ENCODE peak calls at places on chromosomes 1 and 21, in seven cellular contexts. One of them, this sample, is unnamed.

GRCh38 chr21:38165466-38166213 is 91.2 kb upstream of the KCNJ15 start:
- DNase-seq in activated T-cell treated with anti-CD3 and anti-CD28 coated beads, Interleukin-2, amount 50 U/mL, for 72 hours: no peak
- DNase-seq in endothelial cell: no peak
- DNase-seq in left cardiac atrium: no peak
- DNase-seq in CD8-positive, alpha-beta memory T cell: no peak
- DNase-seq in WTC11: no peak
- DNase-seq in AG09319: no peak
- DNase-seq in this sample: peak; percentile 17

GRCh38 chr1:201984446-201984845 is 2.0 kb downstream of the RNPEP start:
- DNase-seq in left cardiac atrium: no peak
- DNase-seq in AG09319: no peak
- DNase-seq in WTC11: no peak
- DNase-seq in CD8-positive, alpha-beta memory T cell: no peak
- DNase-seq in activated T-cell treated with anti-CD3 and anti-CD28 coated beads, Interleukin-2, amount 50 U/mL, for 72 hours: no peak
- DNase-seq in endothelial cell: no peak
- DNase-seq in this sample: no peak

GRCh38 chr1:30882678-30883388 is 25.7 kb downstream of the SDC3 start:
- DNase-seq in left cardiac atrium: no peak
- DNase-seq in AG09319: no peak
- DNase-seq in CD8-positive, alpha-beta memory T cell: no peak
- DNase-seq in endothelial cell: no peak
- DNase-seq in WTC11: no peak
- DNase-seq in activated T-cell treated with anti-CD3 and anti-CD28 coated beads, Interleukin-2, amount 50 U/mL, for 72 hours: no peak
- DNase-seq in this sample: no peak

GRCh38 chr1:163410073-163410522 is 88.3 kb downstream of the NUF2 start:
- DNase-seq in AG09319: no peak
- DNase-seq in activated T-cell treated with anti-CD3 and anti-CD28 coated beads, Interleukin-2, amount 50 U/mL, for 72 hours: peak; percentile 28
- DNase-seq in WTC11: peak; percentile 79
- DNase-seq in endothelial cell: peak; percentile 68
- DNase-seq in left cardiac atrium: no peak
- DNase-seq in CD8-positive, alpha-beta memory T cell: peak; percentile 7
- DNase-seq in this sample: peak; percentile 56

GRCh38 chr1:41618066-41618825 is 133.8 kb upstream of the EDN2 start:
- DNase-seq in left cardiac atrium: peak; percentile 91
- DNase-seq in activated T-cell treated with anti-CD3 and anti-CD28 coated beads, Interleukin-2, amount 50 U/mL, for 72 hours: no peak
- DNase-seq in CD8-positive, alpha-beta memory T cell: no peak
- DNase-seq in endothelial cell: no peak
- DNase-seq in WTC11: no peak
- DNase-seq in AG09319: no peak
- DNase-seq in this sample: no peak

GRCh38 chr21:31675332-31675731 is 15.8 kb downstream of the SOD1 start:
- DNase-seq in WTC11: no peak
- DNase-seq in activated T-cell treated with anti-CD3 and anti-CD28 coated beads, Interleukin-2, amount 50 U/mL, for 72 hours: no peak
- DNase-seq in AG09319: no peak
- DNase-seq in left cardiac atrium: no peak
- DNase-seq in CD8-positive, alpha-beta memory T cell: no peak
- DNase-seq in endothelial cell: no peak
- DNase-seq in this sample: no peak

GRCh38 chr1:4272568-4272967 is 372.5 kb upstream of the C1orf174 start:
- DNase-seq in WTC11: no peak
- DNase-seq in left cardiac atrium: no peak
- DNase-seq in endothelial cell: no peak
- DNase-seq in AG09319: no peak
- DNase-seq in CD8-positive, alpha-beta memory T cell: no peak
- DNase-seq in activated T-cell treated with anti-CD3 and anti-CD28 coated beads, Interleukin-2, amount 50 U/mL, for 72 hours: no peak
- DNase-seq in this sample: no peak

GRCh38 chr1:36380782-36381181 is 4.9 kb downstream of the STK40 start:
- DNase-seq in WTC11: no peak
- DNase-seq in activated T-cell treated with anti-CD3 and anti-CD28 coated beads, Interleukin-2, amount 50 U/mL, for 72 hours: no peak
- DNase-seq in CD8-positive, alpha-beta memory T cell: no peak
- DNase-seq in endothelial cell: no peak
- DNase-seq in left cardiac atrium: no peak
- DNase-seq in AG09319: no peak
- DNase-seq in this sample: no peak

GRCh38 chr1:198118136-198118535 is 38.7 kb upstream of the NEK7 start:
- DNase-seq in endothelial cell: no peak
- DNase-seq in WTC11: no peak
- DNase-seq in AG09319: peak; percentile 95
- DNase-seq in CD8-positive, alpha-beta memory T cell: no peak
- DNase-seq in left cardiac atrium: peak; percentile 80
- DNase-seq in activated T-cell treated with anti-CD3 and anti-CD28 coated beads, Interleukin-2, amount 50 U/mL, for 72 hours: no peak
- DNase-seq in this sample: peak; percentile 59

GRCh38 chr1:235391879-235392278 is 24.7 kb downstream of the TBCE start:
- DNase-seq in endothelial cell: no peak
- DNase-seq in WTC11: no peak
- DNase-seq in CD8-positive, alpha-beta memory T cell: no peak
- DNase-seq in AG09319: no peak
- DNase-seq in activated T-cell treated with anti-CD3 and anti-CD28 coated beads, Interleukin-2, amount 50 U/mL, for 72 hours: no peak
- DNase-seq in left cardiac atrium: no peak
- DNase-seq in this sample: no peak

GRCh38 chr1:212671342-212672031 is 28.2 kb downstream of the BATF3 start:
- DNase-seq in endothelial cell: no peak
- DNase-seq in activated T-cell treated with anti-CD3 and anti-CD28 coated beads, Interleukin-2, amount 50 U/mL, for 72 hours: no peak
- DNase-seq in left cardiac atrium: peak; percentile 46
- DNase-seq in CD8-positive, alpha-beta memory T cell: no peak
- DNase-seq in AG09319: no peak
- DNase-seq in WTC11: no peak
- DNase-seq in this sample: peak; percentile 80

GRCh38 chr1:3703786-3704396 is 48.4 kb upstream of the CCDC27 start:
- DNase-seq in endothelial cell: no peak
- DNase-seq in left cardiac atrium: no peak
- DNase-seq in activated T-cell treated with anti-CD3 and anti-CD28 coated beads, Interleukin-2, amount 50 U/mL, for 72 hours: no peak
- DNase-seq in AG09319: no peak
- DNase-seq in WTC11: no peak
- DNase-seq in CD8-positive, alpha-beta memory T cell: no peak
- DNase-seq in this sample: no peak

GRCh38 chr1:219264557-219264956 is 90.9 kb downstream of the LYPLAL1 start:
- DNase-seq in endothelial cell: no peak
- DNase-seq in left cardiac atrium: no peak
- DNase-seq in AG09319: no peak
- DNase-seq in CD8-positive, alpha-beta memory T cell: no peak
- DNase-seq in WTC11: no peak
- DNase-seq in activated T-cell treated with anti-CD3 and anti-CD28 coated beads, Interleukin-2, amount 50 U/mL, for 72 hours: no peak
- DNase-seq in this sample: no peak

GRCh38 chr1:169426174-169426716 is 1.0 kb downstream of the CCDC181 start:
- DNase-seq in CD8-positive, alpha-beta memory T cell: no peak
- DNase-seq in AG09319: no peak
- DNase-seq in WTC11: no peak
- DNase-seq in activated T-cell treated with anti-CD3 and anti-CD28 coated beads, Interleukin-2, amount 50 U/mL, for 72 hours: no peak
- DNase-seq in endothelial cell: no peak
- DNase-seq in left cardiac atrium: no peak
- DNase-seq in this sample: no peak

GRCh38 chr1:207006914-207007313 is 25.6 kb downstream of the C1orf116 start:
- DNase-seq in CD8-positive, alpha-beta memory T cell: no peak
- DNase-seq in activated T-cell treated with anti-CD3 and anti-CD28 coated beads, Interleukin-2, amount 50 U/mL, for 72 hours: no peak
- DNase-seq in endothelial cell: no peak
- DNase-seq in WTC11: no peak
- DNase-seq in AG09319: no peak
- DNase-seq in left cardiac atrium: no peak
- DNase-seq in this sample: no peak

GRCh38 chr1:25204797-25205441 is 27.4 kb downstream of the SYF2 start:
- DNase-seq in AG09319: peak; percentile 30
- DNase-seq in endothelial cell: no peak
- DNase-seq in activated T-cell treated with anti-CD3 and anti-CD28 coated beads, Interleukin-2, amount 50 U/mL, for 72 hours: no peak
- DNase-seq in left cardiac atrium: no peak
- DNase-seq in CD8-positive, alpha-beta memory T cell: peak; percentile 60
- DNase-seq in WTC11: no peak
- DNase-seq in this sample: peak; percentile 53

GRCh38 chr1:9510130-9510529 is 29.1 kb upstream of the SLC25A33 start:
- DNase-seq in WTC11: no peak
- DNase-seq in activated T-cell treated with anti-CD3 and anti-CD28 coated beads, Interleukin-2, amount 50 U/mL, for 72 hours: no peak
- DNase-seq in endothelial cell: no peak
- DNase-seq in CD8-positive, alpha-beta memory T cell: no peak
- DNase-seq in left cardiac atrium: no peak
- DNase-seq in AG09319: no peak
- DNase-seq in this sample: no peak

GRCh38 chr1:161068306-161069200 is 1.1 kb downstream of the ARHGAP30 start:
- DNase-seq in endothelial cell: no peak
- DNase-seq in WTC11: no peak
- DNase-seq in left cardiac atrium: peak; percentile 72
- DNase-seq in activated T-cell treated with anti-CD3 and anti-CD28 coated beads, Interleukin-2, amount 50 U/mL, for 72 hours: peak; percentile 80
- DNase-seq in AG09319: no peak
- DNase-seq in CD8-positive, alpha-beta memory T cell: peak; percentile 85
- DNase-seq in this sample: no peak

GRCh38 chr21:45248893-45249381 is 38.8 kb downstream of the POFUT2 start:
- DNase-seq in WTC11: no peak
- DNase-seq in AG09319: no peak
- DNase-seq in endothelial cell: no peak
- DNase-seq in left cardiac atrium: no peak
- DNase-seq in activated T-cell treated with anti-CD3 and anti-CD28 coated beads, Interleukin-2, amount 50 U/mL, for 72 hours: no peak
- DNase-seq in CD8-positive, alpha-beta memory T cell: no peak
- DNase-seq in this sample: no peak

GRCh38 chr1:156709743-156710489 is 4.5 kb upstream of the CRABP2 start:
- DNase-seq in AG09319: no peak
- DNase-seq in endothelial cell: no peak
- DNase-seq in left cardiac atrium: peak; percentile 81
- DNase-seq in activated T-cell treated with anti-CD3 and anti-CD28 coated beads, Interleukin-2, amount 50 U/mL, for 72 hours: no peak
- DNase-seq in WTC11: no peak
- DNase-seq in CD8-positive, alpha-beta memory T cell: no peak
- DNase-seq in this sample: no peak

GRCh38 chr21:39582749-39583148 is 30.0 kb upstream of the B3GALT5 start:
- DNase-seq in activated T-cell treated with anti-CD3 and anti-CD28 coated beads, Interleukin-2, amount 50 U/mL, for 72 hours: no peak
- DNase-seq in WTC11: no peak
- DNase-seq in endothelial cell: no peak
- DNase-seq in AG09319: no peak
- DNase-seq in CD8-positive, alpha-beta memory T cell: no peak
- DNase-seq in left cardiac atrium: no peak
- DNase-seq in this sample: no peak

GRCh38 chr1:40620586-40620985 is 44.9 kb downstream of the RIMS3 start:
- DNase-seq in CD8-positive, alpha-beta memory T cell: no peak
- DNase-seq in endothelial cell: no peak
- DNase-seq in WTC11: no peak
- DNase-seq in left cardiac atrium: no peak
- DNase-seq in AG09319: no peak
- DNase-seq in activated T-cell treated with anti-CD3 and anti-CD28 coated beads, Interleukin-2, amount 50 U/mL, for 72 hours: no peak
- DNase-seq in this sample: no peak

GRCh38 chr1:163361123-163361934 is 39.6 kb downstream of the NUF2 start:
- DNase-seq in WTC11: peak; percentile 18
- DNase-seq in CD8-positive, alpha-beta memory T cell: no peak
- DNase-seq in left cardiac atrium: no peak
- DNase-seq in endothelial cell: peak; percentile 8
- DNase-seq in AG09319: no peak
- DNase-seq in activated T-cell treated with anti-CD3 and anti-CD28 coated beads, Interleukin-2, amount 50 U/mL, for 72 hours: no peak
- DNase-seq in this sample: peak; percentile 6

GRCh38 chr1:50972766-50973165 is 2.7 kb downstream of the CDKN2C start:
- DNase-seq in CD8-positive, alpha-beta memory T cell: no peak
- DNase-seq in WTC11: no peak
- DNase-seq in activated T-cell treated with anti-CD3 and anti-CD28 coated beads, Interleukin-2, amount 50 U/mL, for 72 hours: no peak
- DNase-seq in left cardiac atrium: no peak
- DNase-seq in AG09319: no peak
- DNase-seq in endothelial cell: no peak
- DNase-seq in this sample: no peak

GRCh38 chr1:112507896-112508241 is 896 bp upstream of the WNT2B start:
- DNase-seq in left cardiac atrium: no peak
- DNase-seq in CD8-positive, alpha-beta memory T cell: peak; percentile 10
- DNase-seq in AG09319: no peak
- DNase-seq in endothelial cell: no peak
- DNase-seq in WTC11: peak; percentile 76
- DNase-seq in activated T-cell treated with anti-CD3 and anti-CD28 coated beads, Interleukin-2, amount 50 U/mL, for 72 hours: peak; percentile 27
- DNase-seq in this sample: no peak

GRCh38 chr1:54151013-54151412 is 1.8 kb downstream of the CDCP2 start:
- DNase-seq in left cardiac atrium: no peak
- DNase-seq in activated T-cell treated with anti-CD3 and anti-CD28 coated beads, Interleukin-2, amount 50 U/mL, for 72 hours: no peak
- DNase-seq in AG09319: no peak
- DNase-seq in endothelial cell: no peak
- DNase-seq in WTC11: no peak
- DNase-seq in CD8-positive, alpha-beta memory T cell: no peak
- DNase-seq in this sample: no peak

GRCh38 chr21:34996304-34997081 is 52.6 kb downstream of the RUNX1 start:
- DNase-seq in activated T-cell treated with anti-CD3 and anti-CD28 coated beads, Interleukin-2, amount 50 U/mL, for 72 hours: peak; percentile 27
- DNase-seq in AG09319: peak; percentile 66
- DNase-seq in CD8-positive, alpha-beta memory T cell: no peak
- DNase-seq in WTC11: no peak
- DNase-seq in endothelial cell: no peak
- DNase-seq in left cardiac atrium: peak; percentile 50
- DNase-seq in this sample: peak; percentile 43

GRCh38 chr1:230682882-230683610 is 30.9 kb downstream of the AGT start:
- DNase-seq in WTC11: no peak
- DNase-seq in left cardiac atrium: no peak
- DNase-seq in endothelial cell: no peak
- DNase-seq in activated T-cell treated with anti-CD3 and anti-CD28 coated beads, Interleukin-2, amount 50 U/mL, for 72 hours: no peak
- DNase-seq in CD8-positive, alpha-beta memory T cell: no peak
- DNase-seq in AG09319: peak; percentile 38
- DNase-seq in this sample: no peak

GRCh38 chr1:13948851-13949490 is 249.0 kb downstream of the PRDM2 start:
- DNase-seq in endothelial cell: no peak
- DNase-seq in left cardiac atrium: peak; percentile 60
- DNase-seq in CD8-positive, alpha-beta memory T cell: no peak
- DNase-seq in activated T-cell treated with anti-CD3 and anti-CD28 coated beads, Interleukin-2, amount 50 U/mL, for 72 hours: no peak
- DNase-seq in AG09319: no peak
- DNase-seq in WTC11: no peak
- DNase-seq in this sample: no peak

GRCh38 chr1:69568435-69569280 is 936 bp downstream of the LRRC7 start:
- DNase-seq in AG09319: no peak
- DNase-seq in endothelial cell: no peak
- DNase-seq in WTC11: peak; percentile 17
- DNase-seq in left cardiac atrium: no peak
- DNase-seq in activated T-cell treated with anti-CD3 and anti-CD28 coated beads, Interleukin-2, amount 50 U/mL, for 72 hours: no peak
- DNase-seq in CD8-positive, alpha-beta memory T cell: no peak
- DNase-seq in this sample: peak; percentile 1

GRCh38 chr1:93847811-93848288 is 31.2 kb downstream of the DNTTIP2 start:
- DNase-seq in WTC11: peak; percentile 68
- DNase-seq in AG09319: no peak
- DNase-seq in activated T-cell treated with anti-CD3 and anti-CD28 coated beads, Interleukin-2, amount 50 U/mL, for 72 hours: peak; percentile 73
- DNase-seq in CD8-positive, alpha-beta memory T cell: peak; percentile 74
- DNase-seq in endothelial cell: peak; percentile 59
- DNase-seq in left cardiac atrium: peak; percentile 81
- DNase-seq in this sample: peak; percentile 86

GRCh38 chr1:178607718-178608408 is 95.0 kb downstream of the TEX35 start:
- DNase-seq in WTC11: no peak
- DNase-seq in activated T-cell treated with anti-CD3 and anti-CD28 coated beads, Interleukin-2, amount 50 U/mL, for 72 hours: no peak
- DNase-seq in endothelial cell: no peak
- DNase-seq in left cardiac atrium: no peak
- DNase-seq in CD8-positive, alpha-beta memory T cell: no peak
- DNase-seq in AG09319: no peak
- DNase-seq in this sample: no peak

GRCh38 chr1:160124709-160125478 is 9.3 kb downstream of the ATP1A2 start:
- DNase-seq in activated T-cell treated with anti-CD3 and anti-CD28 coated beads, Interleukin-2, amount 50 U/mL, for 72 hours: no peak
- DNase-seq in WTC11: no peak
- DNase-seq in AG09319: no peak
- DNase-seq in endothelial cell: no peak
- DNase-seq in left cardiac atrium: no peak
- DNase-seq in CD8-positive, alpha-beta memory T cell: no peak
- DNase-seq in this sample: peak; percentile 85

GRCh38 chr1:27588256-27589232 is 15.4 kb downstream of the AHDC1 start:
- DNase-seq in AG09319: no peak
- DNase-seq in activated T-cell treated with anti-CD3 and anti-CD28 coated beads, Interleukin-2, amount 50 U/mL, for 72 hours: no peak
- DNase-seq in WTC11: no peak
- DNase-seq in endothelial cell: no peak
- DNase-seq in CD8-positive, alpha-beta memory T cell: no peak
- DNase-seq in left cardiac atrium: no peak
- DNase-seq in this sample: peak; percentile 53

GRCh38 chr1:200223613-200224012 is 186.2 kb downstream of the ZNF281 start:
- DNase-seq in activated T-cell treated with anti-CD3 and anti-CD28 coated beads, Interleukin-2, amount 50 U/mL, for 72 hours: no peak
- DNase-seq in endothelial cell: no peak
- DNase-seq in CD8-positive, alpha-beta memory T cell: no peak
- DNase-seq in left cardiac atrium: no peak
- DNase-seq in WTC11: no peak
- DNase-seq in AG09319: no peak
- DNase-seq in this sample: no peak

GRCh38 chr1:91428182-91428798 is 23.7 kb upstream of the HFM1 start:
- DNase-seq in AG09319: no peak
- DNase-seq in endothelial cell: no peak
- DNase-seq in CD8-positive, alpha-beta memory T cell: no peak
- DNase-seq in activated T-cell treated with anti-CD3 and anti-CD28 coated beads, Interleukin-2, amount 50 U/mL, for 72 hours: no peak
- DNase-seq in left cardiac atrium: no peak
- DNase-seq in WTC11: peak; percentile 55
- DNase-seq in this sample: no peak

GRCh38 chr1:78333426-78334012 is 157.3 kb upstream of the PTGFR start:
- DNase-seq in endothelial cell: no peak
- DNase-seq in left cardiac atrium: no peak
- DNase-seq in WTC11: no peak
- DNase-seq in AG09319: no peak
- DNase-seq in activated T-cell treated with anti-CD3 and anti-CD28 coated beads, Interleukin-2, amount 50 U/mL, for 72 hours: no peak
- DNase-seq in CD8-positive, alpha-beta memory T cell: no peak
- DNase-seq in this sample: peak; percentile 34

GRCh38 chr1:86552376-86552775 is 5.5 kb downstream of the CLCA4 start:
- DNase-seq in WTC11: no peak
- DNase-seq in activated T-cell treated with anti-CD3 and anti-CD28 coated beads, Interleukin-2, amount 50 U/mL, for 72 hours: no peak
- DNase-seq in CD8-positive, alpha-beta memory T cell: no peak
- DNase-seq in endothelial cell: no peak
- DNase-seq in AG09319: no peak
- DNase-seq in left cardiac atrium: no peak
- DNase-seq in this sample: no peak

This sample was measured in mesenchymal stem cell.